ENCODE peak calls at places on chromosomes 7 and 10, in seven cellular contexts. M is fibroblast of lung, G is SK-N-SH, T is colonic mucosa, W is mesendoderm, N is trophoblast cell, U is K562. H is an unnamed sample. For H3K4me1, the result is how much of the 10 kb centered on the place peaks cover.

GRCh38 chr10:128028508-128029279 is 97.5 kb downstream of the MKI67 start:
- DNase-seq in U (no peak), G (no peak), N (no peak), M (peak), W (no peak), T (no peak), H (no peak)

GRCh38 chr7:95476904-95477594 is 8.7 kb upstream of the ASB4 start:
- DNase-seq in M (peak), N (peak), W (peak), U (peak), G (peak), T (peak), H (peak)

GRCh38 chr10:48574322-48574796 is 30.5 kb downstream of the ARHGAP22 start:
- DNase-seq in M (no peak), G (no peak), N (no peak), T (no peak), U (no peak), W (peak), H (no peak)

GRCh38 chr10:28169525-28169924 is 133.3 kb downstream of the MPP7 start:
- DNase-seq in W (peak), T (no peak), M (no peak), G (no peak), N (no peak), U (no peak), H (no peak)

GRCh38 chr10:1188556-1189135 is 132.5 kb downstream of the WDR37 start:
- DNase-seq in G (no peak), M (no peak), U (no peak), T (no peak), N (no peak), W (no peak), H (no peak)

GRCh38 chr7:89183726-89184125 is 388.2 kb upstream of the TEX47 start:
- DNase-seq in M (no peak), U (no peak), T (no peak), N (no peak), W (no peak), G (no peak), H (no peak)

GRCh38 chr10:15461353-15462108 is 90.4 kb upstream of the FAM171A1 start:
- DNase-seq in T (peak), W (no peak), M (peak), U (peak), N (peak), G (peak), H (peak)

GRCh38 chr7:26684447-26684846 is 179.9 kb downstream of the SKAP2 start:
- DNase-seq in W (no peak), N (no peak), M (peak), T (no peak), G (no peak), U (no peak), H (no peak)

GRCh38 chr7:127900735-127901685 is 130.2 kb downstream of the LRRC4 start:
- DNase-seq in N (no peak), U (no peak), W (peak), M (no peak), G (no peak), T (no peak), H (no peak)

GRCh38 chr10:93152136-93152535 is 78.4 kb downstream of the CYP26A1 start:
- DNase-seq in M (peak), W (peak), U (no peak), N (no peak), G (no peak), T (no peak), H (no peak)

GRCh38 chr7:105213619-105214018 is 175.1 kb downstream of the SRPK2 start:
- DNase-seq in M (no peak), U (no peak), T (no peak), G (no peak), N (no peak), W (no peak), H (no peak)

GRCh38 chr7:139370301-139370942 is 10.7 kb downstream of the LUC7L2 start:
- DNase-seq in N (no peak), W (no peak), T (no peak), M (no peak), U (no peak), G (no peak), H (no peak)

GRCh38 chr7:142919656-142920055 is 13.9 kb downstream of the TRPV5 start:
- DNase-seq in G (no peak), W (no peak), N (no peak), T (no peak), U (no peak), M (no peak), H (no peak)

GRCh38 chr7:158950914-158951635 is 94.7 kb downstream of the DYNC2I1 start:
- DNase-seq in G (no peak), W (no peak), U (no peak), M (no peak), N (no peak), T (no peak), H (no peak)

GRCh38 chr10:15433850-15434537 is 62.9 kb upstream of the FAM171A1 start:
- DNase-seq in M (peak), U (peak), N (no peak), G (peak), T (peak), W (peak), H (peak)

GRCh38 chr10:52706347-52707070 is 66.1 kb downstream of the MBL2 start:
- DNase-seq in G (no peak), T (no peak), N (no peak), M (peak), W (no peak), U (no peak), H (no peak)

GRCh38 chr7:77745746-77746145 is 49.5 kb downstream of the RSBN1L start:
- DNase-seq in G (no peak), M (no peak), T (no peak), W (no peak), N (no peak), U (no peak), H (no peak)

GRCh38 chr10:119190353-119190752 is 11.7 kb upstream of the PRDX3 start:
- DNase-seq in W (peak), G (no peak), N (peak), T (no peak), U (no peak), M (peak), H (peak)

GRCh38 chr7:27693794-27694193 is 31.1 kb upstream of the HIBADH start:
- DNase-seq in U (no peak), N (no peak), G (no peak), T (no peak), W (peak), M (no peak), H (no peak)

GRCh38 chr10:7704360-7704759 is 1.2 kb downstream of the ITIH2 start:
- DNase-seq in M (no peak), W (no peak), G (no peak), N (no peak), T (no peak), U (no peak), H (no peak)

GRCh38 chr7:1252543-1253090 is 19.9 kb downstream of the UNCX start:
- DNase-seq in T (no peak), M (no peak), U (no peak), N (no peak), G (no peak), W (no peak), H (no peak)

GRCh38 chr7:116443101-116443523 is 56.4 kb upstream of the CAV2 start:
- DNase-seq in U (no peak), W (peak), N (peak), M (peak), G (peak), T (no peak), H (peak)

GRCh38 chr7:126426652-126427051 is 826.1 kb downstream of the GRM8 start:
- DNase-seq in T (no peak), M (no peak), W (no peak), U (no peak), G (no peak), N (no peak), H (no peak)

GRCh38 chr10:116848912-116849270 is 408 bp upstream of the ENO4 start:
- DNase-seq in T (no peak), G (no peak), U (no peak), W (no peak), M (no peak), N (no peak), H (no peak)
- H3K27ac ChIP-seq in T (peak), G (peak), U (no peak), W (peak), M (no peak), N (peak), H (peak)

GRCh38 chr7:41907444-41907843 is 204.6 kb upstream of the INHBA start:
- DNase-seq in W (no peak), T (no peak), U (no peak), N (no peak), G (no peak), M (no peak), H (no peak)
- H3K4me1 ChIP-seq in W (under half), T (under half), U (under half), N (under half), G (under half), M (under half), H (under half)

DNA sequence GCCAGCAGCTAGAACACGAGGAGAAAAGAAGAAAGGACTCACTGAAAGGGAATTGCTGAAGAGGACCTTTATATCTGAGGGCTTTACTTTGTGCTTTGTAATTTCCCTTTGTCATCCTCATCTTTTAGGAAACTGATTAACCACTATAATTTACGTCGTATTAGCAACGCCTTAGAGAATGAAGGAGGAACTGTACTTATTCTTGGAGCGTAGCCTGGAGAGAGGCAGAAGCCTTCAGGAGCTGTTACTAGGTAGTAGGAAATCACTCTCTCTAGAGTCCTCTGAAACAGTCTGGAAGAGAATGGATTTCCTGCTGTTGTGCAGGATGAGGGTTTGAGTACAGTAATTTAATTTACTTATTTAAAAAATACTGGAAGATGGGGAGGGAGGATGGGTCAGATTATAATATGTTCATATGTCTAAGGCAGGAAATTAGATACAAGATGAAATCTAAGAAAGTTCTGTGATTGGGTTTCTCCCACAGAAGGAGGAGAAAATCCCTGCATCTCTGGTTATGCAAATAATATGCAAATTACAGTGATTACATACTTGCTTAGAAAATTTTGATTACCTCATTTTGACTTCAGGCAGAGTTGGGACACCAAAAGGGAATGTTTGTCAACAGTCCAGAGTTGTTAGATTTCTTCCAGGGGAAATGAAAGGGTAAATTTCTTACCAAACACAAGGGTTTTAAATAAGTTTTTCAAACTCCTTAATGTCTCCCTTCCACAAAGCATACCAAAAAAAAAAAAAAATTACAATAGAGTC is 101.2 kb upstream of the STEAP1B start:
- DNase-seq in U (no peak), G (no peak), T (no peak), N (no peak), M (no peak), W (peak), H (no peak)
- H3K9ac ChIP-seq in U (no peak), G (no peak), T (no peak), N (no peak), M (no peak), W (no peak), H (no peak)

DNA sequence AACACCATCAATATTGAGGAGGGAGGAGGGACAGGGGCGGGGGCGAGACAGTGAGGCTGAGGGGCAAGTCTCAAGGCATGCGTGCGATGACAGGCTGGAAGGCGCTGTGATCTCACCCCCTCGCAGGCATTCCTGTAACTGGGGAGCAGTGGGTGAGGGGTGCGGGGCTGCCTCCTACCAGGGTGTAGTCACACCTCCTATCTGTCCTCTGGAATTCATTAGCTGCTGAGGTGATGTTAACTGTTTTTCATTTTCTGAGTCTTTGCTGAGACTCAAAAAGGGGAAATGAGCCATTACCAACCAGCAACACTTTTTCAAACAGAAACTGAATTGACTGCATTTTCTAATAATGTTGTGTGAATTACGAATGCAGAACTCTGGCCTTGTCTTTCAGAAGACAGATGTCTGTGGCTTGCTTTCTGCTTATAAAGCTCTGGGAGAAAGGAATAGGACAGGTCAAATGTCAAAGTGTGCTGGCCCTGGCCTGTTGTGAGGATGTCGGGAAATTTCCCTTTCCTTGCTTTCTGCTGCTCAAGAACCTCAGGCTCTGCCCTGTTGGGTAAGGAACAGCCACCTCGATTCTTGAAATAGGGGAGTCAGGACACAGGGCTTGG is 23.7 kb upstream of the CDH23 start:
- DNase-seq in W (peak), T (no peak), M (no peak), N (no peak), U (no peak), G (no peak), H (no peak)
- H3K27ac ChIP-seq in W (no peak), T (peak), M (no peak), N (no peak), U (no peak), G (no peak), H (no peak)

GRCh38 chr7:47489624-47490023 is 92.3 kb downstream of the TNS3 start:
- DNase-seq in N (no peak), M (no peak), W (no peak), G (peak), U (no peak), T (no peak), H (no peak)
- H3K4me1 ChIP-seq in N (under half), M (under half), W (under half), G (under half), U (under half), T (under half), H (under half)

GRCh38 chr10:62047960-62048383 is 146.5 kb downstream of the ARID5B start:
- DNase-seq in N (no peak), G (no peak), W (no peak), M (peak), U (no peak), T (peak), H (no peak)

GRCh38 chr10:62049815-62050626 is 148.5 kb downstream of the ARID5B start:
- DNase-seq in G (no peak), U (no peak), T (no peak), N (peak), M (peak), W (no peak), H (no peak)

GRCh38 chr10:62048919-62049636 is 147.6 kb downstream of the ARID5B start:
- DNase-seq in M (peak), T (peak), W (peak), U (peak), G (peak), N (peak), H (no peak)

GRCh38 chr10:62047240-62047897 is 145.9 kb downstream of the ARID5B start:
- DNase-seq in M (peak), W (no peak), T (no peak), G (no peak), N (no peak), U (no peak), H (no peak)

GRCh38 chr10:62048473-62048872 is 147.0 kb downstream of the ARID5B start:
- DNase-seq in T (no peak), M (no peak), N (no peak), G (no peak), U (no peak), W (no peak), H (no peak)
- H3K9ac ChIP-seq in T (peak), M (peak), N (no peak), G (peak), U (peak), W (no peak), H (no peak)

GRCh38 chr7:86645676-86646276 is 2.1 kb downstream of the GRM3 start:
- DNase-seq in W (no peak), U (no peak), N (no peak), G (peak), T (no peak), M (no peak), H (no peak)

GRCh38 chr7:86645174-86645566 is 1.5 kb downstream of the GRM3 start:
- DNase-seq in G (no peak), U (no peak), T (no peak), W (peak), N (no peak), M (no peak), H (no peak)

GRCh38 chr7:86643478-86644281 is at the start of gene GRM3:
- DNase-seq in N (no peak), W (peak), T (no peak), U (peak), G (peak), M (peak), H (no peak)

GRCh38 chr7:86647340-86648094 is 3.8 kb downstream of the GRM3 start:
- DNase-seq in N (no peak), T (no peak), M (no peak), W (no peak), U (no peak), G (no peak), H (no peak)

GRCh38 chr7:86644282-86645173 is 819 bp downstream of the GRM3 start:
- DNase-seq in N (no peak), G (peak), M (no peak), T (no peak), W (peak), U (no peak), H (no peak)
- H3K27ac ChIP-seq in N (no peak), G (no peak), M (no peak), T (no peak), W (no peak), U (no peak), H (no peak)

DNA sequence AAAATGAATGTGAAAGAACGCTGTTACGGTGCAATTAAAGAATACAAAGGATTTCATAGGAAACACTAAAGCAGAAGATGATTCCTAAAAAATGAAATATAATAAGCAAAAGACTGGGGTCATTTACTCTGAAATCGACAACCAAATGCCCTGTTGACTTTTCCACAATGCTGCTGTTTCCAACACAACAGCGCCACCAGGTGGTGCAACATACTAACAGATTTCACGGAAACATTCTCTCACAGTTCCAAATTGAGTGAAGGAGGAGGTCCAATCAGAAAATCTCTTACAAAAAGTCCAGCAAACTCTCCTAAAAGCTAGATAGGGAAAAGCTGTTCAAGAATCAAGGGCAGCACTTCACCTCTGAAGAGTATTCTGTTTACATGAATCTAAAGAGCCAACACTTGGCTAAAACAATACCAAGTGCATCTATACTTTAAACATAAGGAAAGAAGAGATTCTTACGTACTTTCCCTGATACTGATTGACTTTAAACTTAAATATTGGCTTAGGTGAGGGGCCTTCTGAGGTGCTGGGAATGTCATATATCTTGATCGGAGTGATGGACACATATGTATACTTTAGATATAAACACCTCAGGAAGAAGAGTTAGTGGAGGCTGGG is 55.9 kb downstream of the UPF2 start:
- DNase-seq in T (peak), U (peak), M (peak), W (peak), G (peak), N (peak), H (peak)
- H3K4me1 ChIP-seq in T (under half), U (under half), M (under half), W (under half), G (under half), N (under half), H (under half)

DNA sequence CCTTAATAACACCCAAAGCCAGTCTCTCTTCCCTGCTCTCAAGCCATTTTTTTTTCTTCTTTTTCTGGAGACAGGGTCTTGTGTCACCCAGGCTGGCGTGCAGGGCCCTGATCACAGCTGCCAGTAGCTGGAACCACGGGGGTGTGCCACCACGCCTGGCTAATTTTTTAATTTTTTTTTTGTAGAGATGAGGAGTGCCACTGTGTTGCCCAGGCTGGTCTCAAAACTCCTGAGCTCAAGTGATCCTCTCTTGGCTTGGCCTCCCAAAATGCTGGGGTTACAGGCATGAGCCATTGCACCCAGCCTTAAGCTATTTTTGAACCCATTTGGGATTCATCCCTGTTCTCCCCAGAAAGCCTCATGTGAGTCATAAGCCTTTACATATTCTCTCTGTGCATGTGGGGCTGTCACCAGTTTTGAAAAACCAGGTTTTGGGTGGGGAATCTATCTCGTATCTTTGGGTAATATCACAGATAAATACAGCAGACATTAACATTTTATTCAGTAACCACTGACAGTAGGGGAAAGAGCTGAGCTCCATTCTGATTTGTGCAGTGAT is 15.5 kb downstream of the ZNF487 start:
- DNase-seq in N (no peak), M (no peak), T (no peak), U (no peak), G (no peak), W (no peak), H (no peak)
- H3K9ac ChIP-seq in N (no peak), M (no peak), T (no peak), U (no peak), G (no peak), W (no peak), H (no peak)

H was measured in HCT116.